ENCODE peak calls at places on chromosome 1, in nine cellular contexts. W, D, O, V, P, K, M, Z and F are unnamed samples.
A peak's percentile ranks its signal among the peaks of the same experiment; 100 is the strongest.

GRCh38 chr1:65066766-65067490 is 81.1 kb upstream of the AK4 start:
- DNase-seq in P (peak; percentile 95), V (peak; percentile 94), K (peak; percentile 43), O (peak; percentile 98), W (peak; percentile 88), M (no peak), D (peak; percentile 95), Z (peak; percentile 73), F (peak; percentile 98)

GRCh38 chr1:19735419-19736127 is 64.1 kb downstream of the TMCO4 start:
- DNase-seq in K (no peak), P (no peak), O (peak; percentile 94), D (no peak), Z (no peak), W (no peak), V (peak; percentile 29), M (no peak), F (peak; percentile 93)

GRCh38 chr1:210645582-210646257 is 317.0 kb downstream of the HHAT start:
- DNase-seq in D (no peak), P (no peak), V (no peak), O (no peak), W (no peak), M (no peak), K (no peak), Z (no peak), F (no peak)

GRCh38 chr1:12745992-12746323 is at the start of gene CFAP107:
- DNase-seq in P (no peak), Z (no peak), V (no peak), D (no peak), O (peak; percentile 31), M (no peak), K (no peak), W (no peak), F (no peak)

GRCh38 chr1:179206817-179207216 is 22.7 kb downstream of the ABL2 start:
- DNase-seq in P (no peak), O (no peak), V (no peak), D (no peak), M (no peak), W (no peak), Z (no peak), K (no peak), F (no peak)

GRCh38 chr1:156625436-156626078 is 6.3 kb downstream of the HAPLN2 start:
- DNase-seq in O (no peak), V (peak; percentile 61), D (peak; percentile 57), M (no peak), P (peak; percentile 61), Z (peak; percentile 84), K (no peak), W (peak; percentile 51), F (peak; percentile 73)

GRCh38 chr1:15949453-15950245 is 26.3 kb downstream of the ZBTB17 start:
- DNase-seq in P (peak; percentile 77), W (peak; percentile 91), Z (peak; percentile 56), V (peak; percentile 88), D (peak; percentile 97), K (peak; percentile 74), M (peak; percentile 71), O (peak; percentile 98), F (peak; percentile 99)

GRCh38 chr1:99766378-99766800 is at the start of gene FRRS1:
- DNase-seq in V (peak; percentile 75), W (peak; percentile 71), D (peak; percentile 53), M (peak; percentile 85), K (peak; percentile 51), P (peak; percentile 74), O (no peak), Z (no peak), F (no peak)

GRCh38 chr1:205435904-205436573 is 14.2 kb upstream of the LEMD1 start:
- DNase-seq in O (no peak), D (no peak), W (no peak), V (no peak), P (no peak), M (no peak), Z (no peak), K (no peak), F (no peak)

GRCh38 chr1:218878369-218878768 is 295.3 kb upstream of the LYPLAL1 start:
- DNase-seq in M (no peak), V (no peak), O (no peak), D (no peak), K (no peak), Z (no peak), P (no peak), W (no peak), F (no peak)

GRCh38 chr1:30423570-30423969 is 299.8 kb downstream of the MATN1 start:
- DNase-seq in K (no peak), O (peak; percentile 60), D (no peak), V (no peak), P (no peak), M (no peak), W (no peak), Z (peak; percentile 23), F (peak; percentile 17)

GRCh38 chr1:19504796-19505693 is 19.7 kb upstream of the CAPZB start:
- DNase-seq in W (no peak), Z (no peak), P (no peak), M (no peak), V (no peak), O (no peak), D (peak; percentile 64), K (no peak), F (peak; percentile 79)

GRCh38 chr1:43101061-43101460 is 71.0 kb downstream of the EBNA1BP2 start:
- DNase-seq in V (no peak), K (no peak), O (no peak), P (no peak), Z (no peak), M (no peak), W (no peak), D (no peak), F (no peak)

GRCh38 chr1:222399197-222399596 is 148.7 kb downstream of the HHIPL2 start:
- DNase-seq in M (no peak), V (no peak), W (no peak), K (no peak), P (no peak), O (no peak), D (no peak), Z (no peak), F (no peak)

GRCh38 chr1:117171900-117172501 is 38.7 kb downstream of the VTCN1 start:
- DNase-seq in D (no peak), V (no peak), K (no peak), P (peak; percentile 83), M (no peak), Z (no peak), O (no peak), W (no peak), F (no peak)

GRCh38 chr1:213123532-213123931 is 72.5 kb downstream of the RPS6KC1 start:
- DNase-seq in P (no peak), O (no peak), V (no peak), W (no peak), Z (no peak), D (no peak), M (no peak), K (no peak), F (no peak)

GRCh38 chr1:51241119-51241518 is 5.0 kb downstream of the RNF11 start:
- DNase-seq in D (no peak), W (no peak), V (no peak), O (no peak), M (no peak), Z (no peak), P (no peak), K (no peak), F (no peak)

GRCh38 chr1:21610989-21611388 is 58.2 kb downstream of the RAP1GAP start:
- DNase-seq in D (no peak), V (no peak), P (no peak), O (no peak), M (no peak), W (no peak), K (no peak), Z (no peak), F (no peak)

GRCh38 chr1:234582186-234582585 is 27.8 kb downstream of the IRF2BP2 start:
- DNase-seq in W (no peak), V (no peak), Z (no peak), K (no peak), P (no peak), O (peak; percentile 74), D (no peak), M (no peak), F (no peak)

GRCh38 chr1:11543392-11543791 is 64.4 kb downstream of the DISP3 start:
- DNase-seq in P (no peak), D (no peak), Z (no peak), W (no peak), K (no peak), V (no peak), M (no peak), O (no peak), F (no peak)

GRCh38 chr1:57949168-57949567 is 525.3 kb upstream of the DAB1 start:
- DNase-seq in O (no peak), V (no peak), W (no peak), M (no peak), P (no peak), Z (no peak), D (no peak), K (no peak), F (no peak)

GRCh38 chr1:233440952-233441401 is 113.5 kb downstream of the MAP3K21 start:
- DNase-seq in Z (peak; percentile 54), M (peak; percentile 54), O (no peak), W (peak; percentile 62), K (peak; percentile 33), V (no peak), D (no peak), P (no peak), F (no peak)

GRCh38 chr1:113505357-113505756 is 115.0 kb downstream of the MAGI3 start:
- DNase-seq in D (no peak), W (no peak), O (no peak), V (no peak), P (no peak), M (no peak), Z (no peak), K (no peak), F (no peak)

GRCh38 chr1:70436617-70437236 is 25.7 kb downstream of the CTH start:
- DNase-seq in K (no peak), W (no peak), D (no peak), O (no peak), M (no peak), P (no peak), Z (no peak), V (no peak), F (no peak)
- TF ChIP-seq EP300 in K (no peak), W (no peak), D (no peak), O (no peak), M (no peak), P (no peak), Z (no peak), V (no peak), F (no peak)

GRCh38 chr1:190759807-190760206 is 282.1 kb upstream of the BRINP3 start:
- DNase-seq in O (no peak), K (no peak), P (no peak), D (no peak), Z (no peak), V (no peak), M (peak; percentile 53), W (no peak), F (no peak)
- TF ChIP-seq EP300 in O (no peak), K (no peak), P (no peak), D (no peak), Z (no peak), V (no peak), M (peak; percentile 77), W (no peak), F (no peak)

GRCh38 chr1:26360051-26360806 is 6.3 kb upstream of the CRYBG2 start:
- DNase-seq in K (no peak), W (no peak), V (peak; percentile 53), D (no peak), O (no peak), M (no peak), Z (peak; percentile 86), P (no peak), F (peak; percentile 63)
- TF ChIP-seq EP300 in K (no peak), W (no peak), V (no peak), D (no peak), O (no peak), M (no peak), Z (no peak), P (no peak), F (no peak)

GRCh38 chr1:67897270-67897949 is 64.1 kb upstream of the GNG12 start:
- DNase-seq in K (no peak), V (no peak), O (no peak), Z (no peak), P (no peak), M (no peak), W (no peak), D (no peak), F (no peak)
- TF ChIP-seq EP300 in K (no peak), V (no peak), O (no peak), Z (no peak), P (no peak), M (no peak), W (peak; percentile 76), D (no peak), F (no peak)